ENCODE peak calls at places on chromosomes 1 and 21, in five cellular contexts. One of them, this sample, is unnamed.

GRCh38 chr1:29166291-29166878 is 15.3 kb downstream of the SRSF4 start:
- DNase-seq in hypothalamus: no peak
- DNase-seq in AG08396: no peak
- DNase-seq in NCI-H1417: no peak
- DNase-seq in prostate gland: no peak
- DNase-seq in this sample: no peak

GRCh38 chr1:16418823-16419425 is 18.3 kb downstream of the SPATA21 start:
- DNase-seq in hypothalamus: no peak
- DNase-seq in AG08396: no peak
- DNase-seq in NCI-H1417: no peak
- DNase-seq in prostate gland: no peak
- DNase-seq in this sample: no peak

GRCh38 chr1:18486195-18486594 is 5.5 kb downstream of the KLHDC7A start:
- DNase-seq in hypothalamus: no peak
- DNase-seq in AG08396: no peak
- DNase-seq in NCI-H1417: no peak
- DNase-seq in prostate gland: no peak
- DNase-seq in this sample: no peak

GRCh38 chr1:16207318-16208269 is 4.9 kb downstream of the ARHGEF19 start:
- DNase-seq in hypothalamus: no peak
- DNase-seq in AG08396: no peak
- DNase-seq in NCI-H1417: no peak
- DNase-seq in prostate gland: no peak
- DNase-seq in this sample: no peak

GRCh38 chr1:181115367-181115684 is 26.8 kb downstream of the IER5 start:
- DNase-seq in hypothalamus: no peak
- DNase-seq in AG08396: no peak
- DNase-seq in NCI-H1417: no peak
- DNase-seq in prostate gland: no peak
- DNase-seq in this sample: no peak

GRCh38 chr1:172742599-172743500 is 83.9 kb downstream of the FASLG start:
- DNase-seq in hypothalamus: no peak
- DNase-seq in AG08396: no peak
- DNase-seq in NCI-H1417: peak
- DNase-seq in prostate gland: no peak
- DNase-seq in this sample: peak

GRCh38 chr1:167722152-167722869 is 529 bp downstream of the MPZL1 start:
- DNase-seq in hypothalamus: peak
- DNase-seq in AG08396: peak
- DNase-seq in NCI-H1417: peak
- DNase-seq in prostate gland: peak
- DNase-seq in this sample: peak

GRCh38 chr1:34709547-34709946 is 45.3 kb upstream of the GJB5 start:
- DNase-seq in hypothalamus: no peak
- DNase-seq in AG08396: peak
- DNase-seq in NCI-H1417: no peak
- DNase-seq in prostate gland: no peak
- DNase-seq in this sample: no peak

GRCh38 chr1:54193453-54193852 is 6.4 kb downstream of the CYB5RL start:
- DNase-seq in hypothalamus: no peak
- DNase-seq in AG08396: no peak
- DNase-seq in NCI-H1417: no peak
- DNase-seq in prostate gland: no peak
- DNase-seq in this sample: no peak

GRCh38 chr1:214581785-214582184 is 21.2 kb upstream of the CENPF start:
- DNase-seq in hypothalamus: no peak
- DNase-seq in AG08396: peak
- DNase-seq in NCI-H1417: no peak
- DNase-seq in prostate gland: no peak
- DNase-seq in this sample: no peak

GRCh38 chr1:186482661-186483255 is 21.8 kb upstream of the PDC start:
- DNase-seq in hypothalamus: no peak
- DNase-seq in AG08396: peak
- DNase-seq in NCI-H1417: peak
- DNase-seq in prostate gland: peak
- DNase-seq in this sample: peak

GRCh38 chr1:85374160-85374559 is 90.8 kb downstream of the DDAH1 start:
- DNase-seq in hypothalamus: no peak
- DNase-seq in AG08396: peak
- DNase-seq in NCI-H1417: no peak
- DNase-seq in prostate gland: no peak
- DNase-seq in this sample: no peak

GRCh38 chr21:45152265-45152746 is 77.9 kb downstream of the ADARB1 start:
- DNase-seq in hypothalamus: no peak
- DNase-seq in AG08396: no peak
- DNase-seq in NCI-H1417: no peak
- DNase-seq in prostate gland: no peak
- DNase-seq in this sample: no peak

GRCh38 chr1:219812086-219812485 is 116.3 kb downstream of the SLC30A10 start:
- DNase-seq in hypothalamus: no peak
- DNase-seq in AG08396: no peak
- DNase-seq in NCI-H1417: no peak
- DNase-seq in prostate gland: no peak
- DNase-seq in this sample: no peak

GRCh38 chr1:118360817-118361216 is 175.8 kb upstream of the SPAG17 start:
- DNase-seq in hypothalamus: no peak
- DNase-seq in AG08396: no peak
- DNase-seq in NCI-H1417: no peak
- DNase-seq in prostate gland: no peak
- DNase-seq in this sample: no peak

GRCh38 chr1:18155881-18156385 is 48.3 kb downstream of the IGSF21 start:
- DNase-seq in hypothalamus: no peak
- DNase-seq in AG08396: no peak
- DNase-seq in NCI-H1417: peak
- DNase-seq in prostate gland: no peak
- DNase-seq in this sample: no peak

GRCh38 chr1:23581219-23581618 is 21.9 kb upstream of the ID3 start:
- DNase-seq in hypothalamus: no peak
- DNase-seq in AG08396: no peak
- DNase-seq in NCI-H1417: no peak
- DNase-seq in prostate gland: no peak
- DNase-seq in this sample: no peak

GRCh38 chr1:53089478-53090226 is 27.6 kb downstream of the PODN start:
- DNase-seq in hypothalamus: no peak
- DNase-seq in AG08396: no peak
- DNase-seq in NCI-H1417: no peak
- DNase-seq in prostate gland: no peak
- DNase-seq in this sample: no peak

GRCh38 chr1:189774721-189775287 is 702.9 kb downstream of the BRINP3 start:
- DNase-seq in hypothalamus: no peak
- DNase-seq in AG08396: no peak
- DNase-seq in NCI-H1417: no peak
- DNase-seq in prostate gland: no peak
- DNase-seq in this sample: no peak

GRCh38 chr1:107139833-107140702 is 771 bp upstream of the NTNG1 start:
- DNase-seq in hypothalamus: peak
- DNase-seq in AG08396: peak
- DNase-seq in NCI-H1417: peak
- DNase-seq in prostate gland: peak
- DNase-seq in this sample: peak